ENCODE peak calls at places on chromosome 7, in nine cellular contexts. P, H, K, M, R, B, I, C and X are unnamed samples.

GRCh38 chr7:157772486-157773130 is 435.8 kb downstream of the DNAJB6 start:
- DNase-seq in C (no peak), I (no peak), P (no peak), B (no peak), R (no peak), M (no peak), K (no peak), H (no peak), X (no peak)

GRCh38 chr7:151671514-151671913 is 151.8 kb upstream of the RHEB start:
- DNase-seq in P (no peak), M (no peak), H (no peak), B (no peak), C (no peak), I (peak), R (peak), K (no peak), X (no peak)

GRCh38 chr7:55429835-55430499 is 64.8 kb downstream of the LANCL2 start:
- DNase-seq in K (no peak), I (no peak), C (no peak), H (no peak), P (no peak), M (no peak), B (no peak), R (no peak), X (no peak)

GRCh38 chr7:46705416-46706255 is 784.6 kb upstream of the IGFBP3 start:
- DNase-seq in K (no peak), H (no peak), C (no peak), R (peak), M (no peak), I (no peak), B (no peak), P (no peak), X (no peak)

GRCh38 chr7:30931161-30931926 is 19.7 kb downstream of the AQP1 start:
- DNase-seq in K (peak), H (peak), I (peak), M (peak), P (no peak), C (no peak), R (no peak), B (no peak), X (peak)

GRCh38 chr7:88226886-88227516 is 7.2 kb upstream of the SRI start:
- DNase-seq in C (no peak), B (no peak), P (no peak), R (peak), M (no peak), I (no peak), K (no peak), H (no peak), X (no peak)

GRCh38 chr7:31122649-31123058 is 70.5 kb downstream of the ADCYAP1R1 start:
- DNase-seq in K (peak), R (peak), C (peak), B (peak), M (peak), I (peak), H (no peak), P (peak), X (peak)

GRCh38 chr7:4694653-4695335 is 12.7 kb downstream of the FOXK1 start:
- DNase-seq in R (no peak), M (no peak), H (no peak), B (no peak), I (no peak), P (no peak), C (no peak), K (peak), X (no peak)

GRCh38 chr7:78326870-78327269 is 528.3 kb downstream of the PHTF2 start:
- DNase-seq in C (no peak), K (no peak), H (no peak), R (no peak), I (no peak), M (no peak), P (no peak), B (no peak), X (no peak)

GRCh38 chr7:105691029-105691691 is 109.9 kb upstream of the EFCAB10 start:
- DNase-seq in C (peak), P (no peak), H (no peak), I (peak), K (no peak), R (no peak), B (no peak), M (no peak), X (no peak)

GRCh38 chr7:93307131-93307660 is 75.0 kb downstream of the VPS50 start:
- DNase-seq in K (no peak), P (no peak), I (no peak), B (no peak), C (no peak), R (no peak), H (no peak), M (no peak), X (no peak)

GRCh38 chr7:31488562-31489203 is 25.2 kb upstream of the ITPRID1 start:
- DNase-seq in M (no peak), B (peak), I (peak), C (peak), K (no peak), P (peak), H (no peak), R (peak), X (no peak)

GRCh38 chr7:34392972-34393371 is 265.0 kb upstream of the NPSR1 start:
- DNase-seq in K (no peak), P (no peak), C (no peak), I (no peak), H (no peak), M (no peak), B (no peak), R (no peak), X (no peak)

GRCh38 chr7:104089622-104090021 is 100.2 kb upstream of the RELN start:
- DNase-seq in I (no peak), K (no peak), H (no peak), M (no peak), R (no peak), P (peak), C (no peak), B (no peak), X (no peak)

GRCh38 chr7:127317447-127317961 is 64.8 kb upstream of the GRM8 start:
- DNase-seq in H (no peak), M (no peak), R (no peak), P (no peak), I (no peak), C (no peak), K (no peak), B (no peak), X (no peak)

GRCh38 chr7:44293561-44294324 is 31.7 kb downstream of the CAMK2B start:
- DNase-seq in R (no peak), H (no peak), C (no peak), I (peak), P (no peak), M (peak), B (peak), K (peak), X (no peak)

GRCh38 chr7:157438121-157439025 is 101.6 kb downstream of the DNAJB6 start:
- DNase-seq in C (no peak), B (no peak), M (no peak), P (no peak), R (no peak), K (peak), H (peak), I (peak), X (peak)

GRCh38 chr7:6406121-6406520 is 41.6 kb downstream of the DAGLB start:
- DNase-seq in H (no peak), P (no peak), K (no peak), R (no peak), M (no peak), I (no peak), C (no peak), B (no peak), X (no peak)

GRCh38 chr7:2680792-2681490 is 7.1 kb upstream of the AMZ1 start:
- DNase-seq in H (peak), B (peak), I (peak), P (peak), K (peak), M (no peak), R (no peak), C (peak), X (peak)

GRCh38 chr7:17772581-17773288 is 167.6 kb downstream of the SNX13 start:
- DNase-seq in B (no peak), M (no peak), R (no peak), H (no peak), C (no peak), I (peak), P (peak), K (no peak), X (no peak)

GRCh38 chr7:24669971-24670591 is 87.2 kb downstream of the GSDME start:
- DNase-seq in R (no peak), I (no peak), B (no peak), P (no peak), H (no peak), C (no peak), M (no peak), K (no peak), X (no peak)

GRCh38 chr7:78852951-78853350 is 600.5 kb downstream of the MAGI2 start:
- DNase-seq in R (peak), K (no peak), H (no peak), I (no peak), P (no peak), B (no peak), M (no peak), C (no peak), X (no peak)

GRCh38 chr7:10122573-10123100 is 851.0 kb upstream of the PHF14 start:
- DNase-seq in K (no peak), M (no peak), C (no peak), P (peak), I (peak), B (peak), H (no peak), R (peak), X (no peak)

GRCh38 chr7:30984359-30985107 is 20.8 kb downstream of the GHRHR start:
- DNase-seq in M (no peak), I (peak), R (peak), K (no peak), C (no peak), P (no peak), B (no peak), H (no peak), X (no peak)

GRCh38 chr7:50953820-50954219 is 171.1 kb upstream of the GRB10 start:
- DNase-seq in R (no peak), M (no peak), P (no peak), B (no peak), I (no peak), K (no peak), C (no peak), H (no peak), X (no peak)

GRCh38 chr7:17421941-17422340 is 123.5 kb downstream of the AHR start:
- DNase-seq in H (no peak), M (no peak), I (no peak), B (no peak), P (no peak), R (no peak), C (no peak), K (no peak), X (no peak)

GRCh38 chr7:143372070-143372469 is 9.1 kb upstream of the ZYX start:
- DNase-seq in P (no peak), I (peak), R (no peak), B (no peak), M (no peak), K (peak), H (no peak), C (no peak), X (no peak)

GRCh38 chr7:80859272-80859970 is 59.4 kb downstream of the SEMA3C start:
- DNase-seq in P (peak), K (peak), B (no peak), C (no peak), I (no peak), M (no peak), H (no peak), R (no peak), X (no peak)

GRCh38 chr7:32410545-32410944 is 79.6 kb downstream of the LSM5 start:
- DNase-seq in K (no peak), B (no peak), R (no peak), H (no peak), C (no peak), I (no peak), P (no peak), M (no peak), X (peak)

GRCh38 chr7:1925349-1925748 is 255.3 kb downstream of the ELFN1 start:
- DNase-seq in K (no peak), H (no peak), M (no peak), B (no peak), I (no peak), C (no peak), R (no peak), P (no peak), X (no peak)

GRCh38 chr7:151897201-151897711 is 20.3 kb upstream of the PRKAG2 start:
- DNase-seq in K (peak), R (no peak), I (peak), M (no peak), B (peak), C (no peak), P (no peak), H (no peak), X (no peak)

GRCh38 chr7:20241491-20242261 is 24.5 kb upstream of the MACC1 start:
- DNase-seq in H (no peak), M (no peak), P (no peak), C (peak), I (no peak), K (no peak), R (no peak), B (no peak), X (no peak)

GRCh38 chr7:29345590-29345989 is 151.0 kb downstream of the CHN2 start:
- DNase-seq in R (no peak), C (no peak), P (peak), K (no peak), I (peak), H (no peak), M (no peak), B (peak), X (no peak)
- TF ChIP-seq CTCF in R (peak), C (no peak), P (peak), K (no peak), I (peak), H (no peak), M (peak), B (peak), X (peak)

DNA sequence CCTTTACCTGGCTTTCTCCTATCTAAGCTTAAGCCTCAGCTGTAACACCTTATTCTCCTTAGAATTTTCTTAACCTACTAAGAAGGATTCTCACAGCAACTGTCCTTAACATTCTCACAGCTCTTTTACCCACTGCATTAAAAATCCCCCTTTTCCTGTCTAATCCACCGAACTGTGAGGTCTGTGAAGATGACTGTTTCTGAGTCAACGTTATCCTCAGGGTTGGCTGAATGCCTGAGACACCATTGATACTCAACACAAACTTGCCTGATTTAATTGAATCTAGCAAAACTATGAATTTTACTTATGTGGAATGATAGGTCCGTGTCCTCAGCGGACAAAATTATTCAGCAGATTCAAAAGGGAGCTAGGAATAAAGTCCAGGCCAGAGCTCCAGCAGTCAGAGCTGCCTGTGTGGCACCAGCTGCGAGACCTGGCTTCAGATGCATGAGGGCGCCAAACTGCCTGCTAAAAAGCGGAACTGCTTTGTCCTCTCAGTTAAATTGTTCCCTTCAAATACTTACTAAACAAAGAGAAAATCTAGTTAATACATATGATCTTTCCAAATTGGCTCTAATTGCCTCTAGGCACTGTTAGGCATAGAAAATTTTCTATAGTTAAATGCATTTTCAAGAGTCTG is 33.4 kb upstream of the VWDE start:
- DNase-seq in I (peak), H (no peak), R (no peak), K (no peak), B (peak), P (peak), M (no peak), C (no peak), X (no peak)
- TF ChIP-seq CTCF in I (peak), H (no peak), R (peak), K (no peak), B (peak), P (no peak), M (no peak), C (no peak), X (peak)

DNA sequence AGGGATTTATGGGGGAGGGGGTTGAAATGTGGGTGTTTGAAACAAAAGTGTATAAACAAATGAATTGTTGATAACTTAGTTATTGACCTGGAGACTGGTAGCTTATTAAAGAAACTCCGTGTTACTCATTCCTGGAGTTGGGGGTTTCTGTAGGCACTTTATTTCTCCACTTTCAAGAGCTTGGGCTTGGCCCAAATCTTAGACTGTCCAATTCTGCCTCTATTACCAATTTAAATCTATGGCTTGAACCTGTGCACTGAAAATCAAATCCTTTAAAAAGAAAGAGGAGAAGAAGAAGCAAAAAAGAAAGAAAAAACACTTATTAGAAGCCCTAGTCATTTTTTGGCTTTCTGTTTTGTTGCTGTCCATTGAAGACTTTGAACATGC is 2.7 kb downstream of the HOXA2 start:
- DNase-seq in M (no peak), I (no peak), C (no peak), R (no peak), K (no peak), H (no peak), B (no peak), P (no peak), X (no peak)
- TF ChIP-seq CTCF in M (no peak), I (no peak), C (no peak), R (no peak), K (no peak), H (no peak), B (no peak), P (no peak), X (no peak)

GRCh38 chr7:142301299-142301698 is 43.4 kb upstream of the PRSS58 start:
- DNase-seq in R (no peak), B (no peak), C (no peak), K (no peak), P (no peak), M (no peak), H (no peak), I (no peak), X (no peak)

GRCh38 chr7:142298631-142299030 is 40.8 kb upstream of the PRSS58 start:
- DNase-seq in K (no peak), H (no peak), C (no peak), M (no peak), P (no peak), B (no peak), R (no peak), I (no peak), X (no peak)

GRCh38 chr7:142300689-142301088 is 42.8 kb upstream of the PRSS58 start:
- DNase-seq in M (no peak), K (no peak), B (peak), H (no peak), R (no peak), P (no peak), I (peak), C (no peak), X (no peak)

GRCh38 chr7:142299226-142299625 is 41.4 kb upstream of the PRSS58 start:
- DNase-seq in I (no peak), M (no peak), H (no peak), R (no peak), B (no peak), C (no peak), K (no peak), P (no peak), X (no peak)

DNA sequence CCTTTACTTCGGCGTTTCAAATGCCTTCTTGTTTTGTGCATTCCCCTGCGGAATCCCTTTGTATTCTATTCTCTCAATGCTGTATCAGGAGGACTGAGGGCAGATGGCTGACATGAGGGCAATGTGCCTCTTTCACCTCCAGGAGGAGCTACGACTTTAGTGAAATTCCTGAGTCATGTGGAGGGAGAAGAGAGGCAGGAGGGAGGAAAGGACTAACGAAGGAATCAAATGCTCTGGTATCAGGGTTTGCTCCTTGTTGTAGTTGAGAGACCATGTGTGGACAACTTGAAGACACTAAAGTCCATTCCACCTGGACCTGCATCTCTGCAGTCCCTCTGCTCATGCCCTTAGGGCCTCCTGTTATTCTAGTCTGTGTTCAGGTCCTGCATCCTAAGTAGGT is 40.2 kb upstream of the PRSS58 start:
- DNase-seq in R (no peak), K (no peak), H (no peak), P (peak), M (no peak), C (no peak), I (peak), B (no peak), X (no peak)
- TF ChIP-seq CTCF in R (peak), K (no peak), H (no peak), P (no peak), M (peak), C (no peak), I (peak), B (peak), X (no peak)